ENCODE peak calls at places on chromosomes 7 and 10, in five cellular contexts. One of them, this sample, is unnamed.

GRCh38 chr10:79186742-79187544 is 118.2 kb downstream of the ZMIZ1 start:
- DNase-seq in A549: no peak
- DNase-seq in RWPE1: no peak
- DNase-seq in AML-193: no peak
- DNase-seq in progenitor cell of endocrine pancreas: no peak
- DNase-seq in this sample: no peak

GRCh38 chr7:129225206-129225930 is 538 bp downstream of the AHCYL2 start:
- DNase-seq in RWPE1: peak
- DNase-seq in progenitor cell of endocrine pancreas: peak
- DNase-seq in A549: peak
- DNase-seq in AML-193: peak
- DNase-seq in this sample: peak

GRCh38 chr10:116444527-116445142 is 17.0 kb downstream of the PNLIPRP3 start:
- DNase-seq in A549: peak
- DNase-seq in RWPE1: peak
- DNase-seq in AML-193: no peak
- DNase-seq in progenitor cell of endocrine pancreas: no peak
- DNase-seq in this sample: peak

GRCh38 chr7:128036226-128036940 is 5.1 kb upstream of the LRRC4 start:
- DNase-seq in progenitor cell of endocrine pancreas: no peak
- DNase-seq in RWPE1: no peak
- DNase-seq in AML-193: no peak
- DNase-seq in A549: no peak
- DNase-seq in this sample: no peak

GRCh38 chr10:120253131-120253530 is 203.9 kb upstream of the PLPP4 start:
- DNase-seq in AML-193: no peak
- DNase-seq in RWPE1: no peak
- DNase-seq in progenitor cell of endocrine pancreas: no peak
- DNase-seq in A549: no peak
- DNase-seq in this sample: no peak

GRCh38 chr10:35372329-35372728 is 36.0 kb downstream of the CCNY start:
- DNase-seq in AML-193: peak
- DNase-seq in A549: no peak
- DNase-seq in RWPE1: peak
- DNase-seq in progenitor cell of endocrine pancreas: no peak
- DNase-seq in this sample: peak

GRCh38 chr7:84913731-84914130 is 273.1 kb downstream of the SEMA3D start:
- DNase-seq in AML-193: no peak
- DNase-seq in progenitor cell of endocrine pancreas: no peak
- DNase-seq in RWPE1: no peak
- DNase-seq in A549: no peak
- DNase-seq in this sample: peak

GRCh38 chr10:50286517-50286916 is 35.2 kb upstream of the ASAH2 start:
- DNase-seq in RWPE1: no peak
- DNase-seq in progenitor cell of endocrine pancreas: no peak
- DNase-seq in A549: no peak
- DNase-seq in AML-193: no peak
- DNase-seq in this sample: no peak

GRCh38 chr10:15461353-15462108 is 90.4 kb upstream of the FAM171A1 start:
- DNase-seq in A549: peak
- DNase-seq in RWPE1: no peak
- DNase-seq in AML-193: no peak
- DNase-seq in progenitor cell of endocrine pancreas: no peak
- DNase-seq in this sample: peak

GRCh38 chr7:152756126-152756525 is 3.4 kb upstream of the ACTR3B start:
- DNase-seq in RWPE1: no peak
- DNase-seq in progenitor cell of endocrine pancreas: no peak
- DNase-seq in AML-193: no peak
- DNase-seq in A549: no peak
- DNase-seq in this sample: no peak

GRCh38 chr10:121497513-121497912 is 100.7 kb downstream of the FGFR2 start:
- DNase-seq in progenitor cell of endocrine pancreas: no peak
- DNase-seq in AML-193: no peak
- DNase-seq in A549: no peak
- DNase-seq in RWPE1: peak
- DNase-seq in this sample: peak

GRCh38 chr10:480928-481551 is 208.4 kb downstream of the DIP2C start:
- DNase-seq in AML-193: no peak
- DNase-seq in RWPE1: no peak
- DNase-seq in A549: no peak
- DNase-seq in progenitor cell of endocrine pancreas: no peak
- DNase-seq in this sample: no peak

GRCh38 chr7:13577566-13578145 is 411.8 kb downstream of the ETV1 start:
- DNase-seq in progenitor cell of endocrine pancreas: no peak
- DNase-seq in RWPE1: no peak
- DNase-seq in AML-193: no peak
- DNase-seq in A549: no peak
- DNase-seq in this sample: no peak

GRCh38 chr10:1232164-1232911 is 176.2 kb downstream of the WDR37 start:
- DNase-seq in RWPE1: no peak
- DNase-seq in progenitor cell of endocrine pancreas: no peak
- DNase-seq in A549: no peak
- DNase-seq in AML-193: no peak
- DNase-seq in this sample: no peak

GRCh38 chr7:6238309-6238925 is 34.0 kb downstream of the CYTH3 start:
- DNase-seq in AML-193: no peak
- DNase-seq in progenitor cell of endocrine pancreas: no peak
- DNase-seq in RWPE1: no peak
- DNase-seq in A549: no peak
- DNase-seq in this sample: no peak

GRCh38 chr10:48490576-48491345 is 114.1 kb downstream of the ARHGAP22 start:
- DNase-seq in RWPE1: no peak
- DNase-seq in AML-193: no peak
- DNase-seq in progenitor cell of endocrine pancreas: no peak
- DNase-seq in A549: no peak
- DNase-seq in this sample: no peak

GRCh38 chr10:59271160-59271559 is 91.2 kb downstream of the FAM13C start:
- DNase-seq in AML-193: no peak
- DNase-seq in progenitor cell of endocrine pancreas: no peak
- DNase-seq in A549: no peak
- DNase-seq in RWPE1: no peak
- DNase-seq in this sample: no peak

GRCh38 chr7:137768371-137768770 is 78.4 kb downstream of the DGKI start:
- DNase-seq in RWPE1: peak
- DNase-seq in A549: no peak
- DNase-seq in progenitor cell of endocrine pancreas: no peak
- DNase-seq in AML-193: no peak
- DNase-seq in this sample: peak

GRCh38 chr7:77266162-77266807 is 66.7 kb upstream of the FGL2 start:
- DNase-seq in RWPE1: no peak
- DNase-seq in AML-193: no peak
- DNase-seq in A549: no peak
- DNase-seq in progenitor cell of endocrine pancreas: no peak
- DNase-seq in this sample: no peak

GRCh38 chr10:80356563-80356999 is at the start of the genes DYDC1 and DYDC2:
- DNase-seq in A549: no peak
- DNase-seq in progenitor cell of endocrine pancreas: peak
- DNase-seq in RWPE1: peak
- DNase-seq in AML-193: no peak
- DNase-seq in this sample: no peak

GRCh38 chr10:43230101-43230908 is 36.6 kb downstream of the RASGEF1A start:
- DNase-seq in RWPE1: no peak
- DNase-seq in A549: no peak
- DNase-seq in progenitor cell of endocrine pancreas: peak
- DNase-seq in AML-193: no peak
- DNase-seq in this sample: no peak

This sample was measured in MCF 10A.